ENCODE peak calls at places on chromosomes 6 and 20, in four cellular contexts. P, H, T and Y are unnamed samples.

GRCh38 chr6:33885121-33886057 is 81.6 kb upstream of the MLN start:
- DNase-seq in T (no peak), P (no peak), H (no peak), Y (no peak)

GRCh38 chr6:7267071-7267470 is 45.9 kb downstream of the SSR1 start:
- DNase-seq in H (no peak), P (no peak), T (no peak), Y (no peak)

GRCh38 chr20:41499961-41500725 is 118.0 kb downstream of the CHD6 start:
- DNase-seq in H (no peak), T (no peak), P (no peak), Y (no peak)

GRCh38 chr20:1718604-1719384 is 61.2 kb upstream of the SIRPG start:
- DNase-seq in H (peak; percentile 36), P (no peak), T (no peak), Y (no peak)

GRCh38 chr6:96789871-96790270 is 47.4 kb downstream of the GPR63 start:
- DNase-seq in T (no peak), P (no peak), H (no peak), Y (no peak)

GRCh38 chr6:158863646-158864045 is 44.5 kb upstream of the EZR start:
- DNase-seq in P (no peak), T (no peak), H (no peak), Y (no peak)

GRCh38 chr6:5172057-5172683 is 87.0 kb downstream of the PPP1R3G start:
- DNase-seq in P (no peak), T (no peak), H (no peak), Y (no peak)

GRCh38 chr6:14992382-14992781 is 253.5 kb upstream of the JARID2 start:
- DNase-seq in T (no peak), P (no peak), H (no peak), Y (no peak)

GRCh38 chr20:23019403-23019802 is 15.7 kb upstream of the SSTR4 start:
- DNase-seq in T (no peak), H (no peak), P (no peak), Y (no peak)

GRCh38 chr6:155832596-155832995 is 377.0 kb upstream of the NOX3 start:
- DNase-seq in P (no peak), H (peak; percentile 76), T (no peak), Y (no peak)

GRCh38 chr6:62371840-62372239 is 85.8 kb upstream of the KHDRBS2 start:
- DNase-seq in T (no peak), H (no peak), P (no peak), Y (no peak)

GRCh38 chr20:33992145-33992922 is 1.4 kb upstream of the RALY start:
- DNase-seq in T (no peak), H (no peak), P (no peak), Y (no peak)

GRCh38 chr20:44181611-44182010 is 5.4 kb downstream of the JPH2 start:
- DNase-seq in P (no peak), H (no peak), T (no peak), Y (no peak)

GRCh38 chr20:44180814-44181213 is 6.2 kb downstream of the JPH2 start:
- DNase-seq in H (peak; percentile 55), T (no peak), P (peak; percentile 5), Y (no peak)

GRCh38 chr20:44183282-44183681 is 3.7 kb downstream of the JPH2 start:
- DNase-seq in P (no peak), H (no peak), T (no peak), Y (no peak)

GRCh38 chr20:44182135-44182765 is 4.7 kb downstream of the JPH2 start:
- DNase-seq in H (no peak), T (no peak), P (no peak), Y (no peak)

GRCh38 chr20:44182863-44183262 is 4.1 kb downstream of the JPH2 start:
- DNase-seq in H (no peak), P (no peak), T (no peak), Y (no peak)
- H3K4me1 ChIP-seq in H (peaks cover 12% of the 10 kb centered on the region), P (peaks cover 20% of the 10 kb centered on the region), T (no peaks in the 10 kb centered on the region), Y (peaks cover 16% of the 10 kb centered on the region)

DNA sequence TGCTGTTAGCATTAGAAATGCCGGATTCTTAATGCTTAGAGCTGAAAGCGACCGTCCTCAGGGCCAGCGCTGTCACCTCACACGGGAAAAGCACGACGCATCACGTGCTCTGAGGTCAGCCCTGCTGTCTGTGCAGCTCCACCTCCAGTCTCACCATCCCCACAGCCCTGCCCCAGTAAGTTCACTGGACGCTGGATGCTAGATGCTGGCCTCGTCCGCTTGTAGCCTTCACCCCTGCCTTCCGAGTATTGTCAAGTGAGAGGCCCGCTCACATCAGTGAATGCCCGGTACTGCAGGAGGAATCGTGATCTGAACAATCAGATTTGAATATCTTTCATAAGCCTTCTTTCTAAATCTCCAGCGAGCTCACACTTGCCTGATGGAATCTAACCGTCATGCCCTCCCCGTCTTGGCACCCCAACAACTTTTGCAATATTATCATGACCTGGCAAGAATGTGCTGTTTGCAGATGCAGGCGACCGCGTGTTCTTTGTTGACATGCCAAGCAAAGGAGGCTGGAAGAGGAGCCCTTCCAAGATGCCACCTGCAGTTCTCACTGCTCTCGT is 64.9 kb downstream of the DLL1 start:
- DNase-seq in T (no peak), H (no peak), P (no peak), Y (no peak)
- H3K4me1 ChIP-seq in T (no peaks in the 10 kb centered on the region), H (no peaks in the 10 kb centered on the region), P (peaks cover 36% of the 10 kb centered on the region), Y (peaks cover 18% of the 10 kb centered on the region)

DNA sequence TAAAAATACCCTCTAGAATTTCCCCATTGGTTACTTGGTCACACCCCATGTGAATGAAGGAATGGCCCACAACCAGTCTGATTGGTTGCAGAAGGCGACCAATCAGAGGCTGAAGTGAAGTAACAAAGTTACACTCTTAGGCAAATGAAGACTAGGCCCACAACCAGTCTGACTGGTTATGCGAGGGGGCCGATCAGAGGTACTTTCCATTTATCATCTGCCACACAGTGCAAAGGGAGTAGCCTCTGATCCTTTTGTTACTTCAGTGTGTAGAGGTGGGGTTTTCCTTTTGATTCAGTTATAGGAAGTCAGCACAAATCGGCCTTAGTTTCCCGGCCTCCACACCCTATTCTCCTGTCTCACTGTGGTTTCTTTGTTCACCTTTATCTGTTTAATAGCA is 61.2 kb upstream of the SGK1 start:
- DNase-seq in T (peak; percentile 71), H (no peak), P (no peak), Y (no peak)
- H3K4me1 ChIP-seq in T (no peaks in the 10 kb centered on the region), H (no peaks in the 10 kb centered on the region), P (no peaks in the 10 kb centered on the region), Y (peaks cover 19% of the 10 kb centered on the region)

GRCh38 chr6:3750324-3751018 is 1.0 kb downstream of the PXDC1 start:
- DNase-seq in H (peak; percentile 74), T (peak; percentile 84), P (peak; percentile 31), Y (no peak)

GRCh38 chr6:3749390-3749978 is 2.0 kb downstream of the PXDC1 start:
- DNase-seq in P (no peak), T (peak; percentile 77), H (no peak), Y (no peak)

GRCh38 chr6:3748208-3748701 is 3.3 kb downstream of the PXDC1 start:
- DNase-seq in P (peak; percentile 41), H (peak; percentile 75), T (peak; percentile 75), Y (no peak)

GRCh38 chr6:3749991-3750323 is 1.6 kb downstream of the PXDC1 start:
- DNase-seq in P (no peak), T (no peak), H (peak; percentile 65), Y (no peak)

GRCh38 chr6:3748726-3749389 is 2.7 kb downstream of the PXDC1 start:
- DNase-seq in T (no peak), H (peak; percentile 50), P (no peak), Y (no peak)
- H3K4me1 ChIP-seq in T (no peaks in the 10 kb centered on the region), H (peaks cover 17% of the 10 kb centered on the region), P (peaks cover 4% of the 10 kb centered on the region), Y (peaks cover 4% of the 10 kb centered on the region)

GRCh38 chr6:134519456-134519855 is 201.5 kb upstream of the SGK1 start:
- DNase-seq in T (no peak), H (no peak), P (no peak), Y (peak; percentile 65)
- H3K4me1 ChIP-seq in T (no peaks in the 10 kb centered on the region), H (peaks cover 10% of the 10 kb centered on the region), P (peaks cover 3% of the 10 kb centered on the region), Y (peaks cover 32% of the 10 kb centered on the region)